ENCODE peak calls at places on chromosome 1, in ten cellular contexts. M is testis; E is OCI-LY7; A is astrocyte; K is aorta; H is Panc1; R is cardiac muscle cell; G is mammary epithelial cell; S is CD4-positive, alpha-beta memory T cell; N is sigmoid colon. Q is an unnamed sample. For H3K36me3, the result is how much of the 10 kb centered on the place peaks cover.

GRCh38 chr1:54742262-54742661 is 22.1 kb downstream of the PARS2 start:
- DNase-seq in M (no peak), E (no peak), A (no peak), K (no peak), H (no peak), R (no peak), G (no peak), S (no peak), N (no peak), Q (no peak)

GRCh38 chr1:149849246-149849946 is 50.0 kb upstream of the BOLA1 start:
- DNase-seq in M (no peak), E (peak), A (no peak), K (no peak), H (no peak), R (peak), G (no peak), S (no peak), N (no peak), Q (no peak)

GRCh38 chr1:185681034-185681633 is 53.1 kb upstream of the HMCN1 start:
- DNase-seq in M (no peak), E (peak), A (peak), K (no peak), H (no peak), R (peak), G (peak), S (peak), N (no peak), Q (no peak)

GRCh38 chr1:165069829-165070228 is 286.7 kb downstream of the LMX1A start:
- DNase-seq in M (no peak), E (no peak), A (no peak), K (no peak), H (no peak), R (no peak), G (no peak), S (no peak), N (no peak), Q (no peak)

GRCh38 chr1:44316231-44316759 is 38.8 kb downstream of the ERI3 start:
- DNase-seq in M (no peak), E (no peak), A (peak), K (no peak), H (no peak), R (no peak), G (no peak), S (no peak), N (no peak), Q (no peak)

GRCh38 chr1:76281306-76281705 is 206.8 kb downstream of the ST6GALNAC3 start:
- DNase-seq in M (peak), E (no peak), A (no peak), K (no peak), H (no peak), R (peak), G (no peak), S (no peak), N (no peak), Q (no peak)

GRCh38 chr1:228037401-228038386 is 30.9 kb downstream of the WNT3A start:
- DNase-seq in M (no peak), E (no peak), A (no peak), K (peak), H (no peak), R (no peak), G (peak), S (peak), N (peak), Q (peak)

GRCh38 chr1:153429266-153430165 is 13.2 kb downstream of the S100A7A start:
- DNase-seq in M (no peak), E (no peak), A (no peak), K (no peak), H (no peak), R (no peak), G (peak), S (no peak), N (no peak), Q (no peak)

GRCh38 chr1:209838537-209838936 is 10.8 kb downstream of the UTP25 start:
- DNase-seq in M (no peak), E (no peak), A (no peak), K (no peak), H (no peak), R (no peak), G (no peak), S (no peak), N (no peak), Q (no peak)
- H3K36me3 ChIP-seq in M (under half), E (half or more), A (half or more), K (under half), H (under half), R (half or more), G (half or more), S (half or more), N (half or more), Q (half or more)

GRCh38 chr1:93113127-93113526 is 34.0 kb downstream of the MTF2 start:
- DNase-seq in M (no peak), E (no peak), A (no peak), K (no peak), H (no peak), R (no peak), G (no peak), S (no peak), N (no peak), Q (no peak)

GRCh38 chr1:93111065-93111464 is 32.0 kb downstream of the MTF2 start:
- DNase-seq in M (no peak), E (no peak), A (no peak), K (no peak), H (no peak), R (no peak), G (no peak), S (no peak), N (no peak), Q (no peak)

GRCh38 chr1:93114403-93114802 is 35.3 kb downstream of the MTF2 start:
- DNase-seq in M (no peak), E (no peak), A (peak), K (no peak), H (no peak), R (no peak), G (peak), S (no peak), N (no peak), Q (no peak)

GRCh38 chr1:93109578-93109977 is 30.5 kb downstream of the MTF2 start:
- DNase-seq in M (no peak), E (no peak), A (no peak), K (no peak), H (no peak), R (no peak), G (no peak), S (no peak), N (no peak), Q (no peak)

DNA sequence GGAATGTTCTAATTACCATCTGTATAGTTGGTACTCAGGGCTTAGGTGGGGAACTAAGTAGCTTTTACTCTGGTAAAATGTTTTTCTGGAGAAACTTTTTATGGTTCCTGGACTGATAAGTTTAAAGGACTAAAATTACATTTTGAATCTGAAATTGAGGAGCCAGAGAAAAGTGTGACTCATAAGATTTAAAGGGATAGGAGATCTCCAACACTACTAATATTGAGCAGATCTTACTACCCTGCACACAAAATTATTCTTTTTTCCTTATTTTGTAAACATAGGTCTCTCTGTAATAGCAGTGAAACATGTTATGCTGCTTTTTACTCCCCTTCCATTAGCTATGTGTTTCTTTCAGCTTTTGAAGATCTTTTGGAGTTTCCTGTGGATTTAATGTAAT is 32.5 kb downstream of the MTF2 start:
- DNase-seq in M (no peak), E (no peak), A (peak), K (no peak), H (no peak), R (no peak), G (no peak), S (no peak), N (no peak), Q (no peak)
- H3K4me3 ChIP-seq in M (no peak), E (no peak), A (no peak), K (no peak), H (no peak), R (no peak), G (no peak), S (no peak), N (no peak), Q (no peak)

DNA sequence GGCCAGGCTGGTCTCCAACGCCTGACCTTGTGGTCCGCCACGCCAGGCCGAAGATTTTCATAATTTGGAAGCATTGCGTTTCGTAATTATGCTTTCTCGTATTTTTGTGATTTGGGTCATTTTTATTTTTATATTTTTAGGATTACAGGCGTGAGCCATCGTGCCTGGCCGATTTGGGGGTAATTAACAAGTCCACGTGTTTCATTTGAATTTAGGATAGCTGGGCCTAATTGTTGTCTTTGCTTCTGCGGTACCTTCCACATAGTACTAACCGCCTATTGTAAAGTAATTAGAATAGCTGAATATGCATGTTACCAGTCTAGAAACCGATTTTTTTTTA is 1.0 kb downstream of the RCC1 start:
- DNase-seq in M (no peak), E (peak), A (no peak), K (no peak), H (no peak), R (no peak), G (no peak), S (no peak), N (no peak), Q (no peak)
- H3K36me3 ChIP-seq in M (under half), E (half or more), A (under half), K (under half), H (under half), R (under half), G (under half), S (under half), N (under half), Q (under half)

GRCh38 chr1:93029317-93029716 is 49.8 kb upstream of the MTF2 start:
- DNase-seq in M (no peak), E (peak), A (no peak), K (no peak), H (no peak), R (no peak), G (no peak), S (peak), N (no peak), Q (no peak)

GRCh38 chr1:93033029-93033428 is 46.1 kb upstream of the MTF2 start:
- DNase-seq in M (no peak), E (peak), A (no peak), K (no peak), H (no peak), R (no peak), G (no peak), S (no peak), N (no peak), Q (no peak)

GRCh38 chr1:93036672-93037071 is 42.4 kb upstream of the MTF2 start:
- DNase-seq in M (no peak), E (no peak), A (no peak), K (no peak), H (no peak), R (no peak), G (no peak), S (no peak), N (no peak), Q (no peak)

GRCh38 chr1:93033785-93034184 is 45.3 kb upstream of the MTF2 start:
- DNase-seq in M (no peak), E (peak), A (no peak), K (no peak), H (no peak), R (no peak), G (no peak), S (no peak), N (no peak), Q (no peak)

GRCh38 chr1:93034397-93034796 is 44.7 kb upstream of the MTF2 start:
- DNase-seq in M (no peak), E (no peak), A (no peak), K (no peak), H (no peak), R (no peak), G (no peak), S (no peak), N (no peak), Q (no peak)
- H3K4me3 ChIP-seq in M (no peak), E (peak), A (no peak), K (no peak), H (no peak), R (no peak), G (no peak), S (no peak), N (no peak), Q (no peak)

GRCh38 chr1:17729909-17730308 is 25.2 kb upstream of the ACTL8 start:
- DNase-seq in M (no peak), E (no peak), A (no peak), K (no peak), H (no peak), R (peak), G (no peak), S (no peak), N (no peak), Q (no peak)

GRCh38 chr1:17732475-17732874 is 22.7 kb upstream of the ACTL8 start:
- DNase-seq in M (no peak), E (no peak), A (peak), K (no peak), H (no peak), R (no peak), G (peak), S (no peak), N (no peak), Q (no peak)

GRCh38 chr1:17731460-17731859 is 23.7 kb upstream of the ACTL8 start:
- DNase-seq in M (no peak), E (no peak), A (no peak), K (no peak), H (no peak), R (no peak), G (no peak), S (no peak), N (no peak), Q (no peak)

GRCh38 chr1:17728123-17728522 is 27.0 kb upstream of the ACTL8 start:
- DNase-seq in M (no peak), E (no peak), A (no peak), K (no peak), H (no peak), R (no peak), G (no peak), S (no peak), N (no peak), Q (no peak)

GRCh38 chr1:17729248-17729647 is 25.9 kb upstream of the ACTL8 start:
- DNase-seq in M (no peak), E (no peak), A (no peak), K (no peak), H (no peak), R (no peak), G (no peak), S (no peak), N (no peak), Q (no peak)
- H3K36me3 ChIP-seq in M (under half), E (under half), A (under half), K (under half), H (under half), R (under half), G (under half), S (under half), N (under half), Q (under half)

GRCh38 chr1:80893140-80893539 is 907.6 kb upstream of the ADGRL2 start:
- DNase-seq in M (no peak), E (no peak), A (no peak), K (no peak), H (no peak), R (peak), G (no peak), S (no peak), N (no peak), Q (no peak)

GRCh38 chr1:80896957-80897356 is 903.8 kb upstream of the ADGRL2 start:
- DNase-seq in M (no peak), E (no peak), A (no peak), K (no peak), H (no peak), R (no peak), G (no peak), S (no peak), N (no peak), Q (no peak)

GRCh38 chr1:80892452-80892995 is 908.2 kb upstream of the ADGRL2 start:
- DNase-seq in M (no peak), E (no peak), A (no peak), K (no peak), H (no peak), R (peak), G (peak), S (no peak), N (no peak), Q (no peak)
- H3K4me3 ChIP-seq in M (no peak), E (no peak), A (no peak), K (no peak), H (no peak), R (no peak), G (no peak), S (no peak), N (no peak), Q (no peak)

GRCh38 chr1:181170194-181170593 is 81.7 kb downstream of the IER5 start:
- DNase-seq in M (no peak), E (no peak), A (no peak), K (no peak), H (no peak), R (no peak), G (no peak), S (no peak), N (no peak), Q (no peak)
- H3K36me3 ChIP-seq in M (under half), E (under half), A (under half), K (under half), H (under half), R (under half), G (under half), S (under half), N (under half), Q (under half)